ENCODE peak calls at places on chromosomes 6 and 20, in seven cellular contexts. One of them, this sample, is unnamed.

GRCh38 chr20:52539891-52540290 is 348.3 kb upstream of the ZFP64 start:
- DNase-seq in suprapubic skin: no peak
- DNase-seq in body of pancreas: no peak
- DNase-seq in stomach: no peak
- DNase-seq in IMR-90: no peak
- DNase-seq in tibial nerve: no peak
- DNase-seq in transverse colon: peak; percentile 19
- DNase-seq in this sample: no peak

GRCh38 chr6:103855750-103856149 is 1004.0 kb downstream of the HACE1 start:
- DNase-seq in IMR-90: no peak
- DNase-seq in tibial nerve: no peak
- DNase-seq in stomach: no peak
- DNase-seq in body of pancreas: no peak
- DNase-seq in suprapubic skin: no peak
- DNase-seq in transverse colon: no peak
- DNase-seq in this sample: no peak

GRCh38 chr20:6496874-6497273 is 270.6 kb upstream of the BMP2 start:
- DNase-seq in tibial nerve: no peak
- DNase-seq in IMR-90: no peak
- DNase-seq in suprapubic skin: no peak
- DNase-seq in body of pancreas: no peak
- DNase-seq in transverse colon: no peak
- DNase-seq in stomach: no peak
- DNase-seq in this sample: no peak

GRCh38 chr6:79604583-79605037 is 26.5 kb upstream of the SH3BGRL2 start:
- DNase-seq in suprapubic skin: no peak
- DNase-seq in body of pancreas: no peak
- DNase-seq in transverse colon: peak; percentile 45
- DNase-seq in IMR-90: peak; percentile 63
- DNase-seq in tibial nerve: no peak
- DNase-seq in stomach: no peak
- DNase-seq in this sample: no peak

GRCh38 chr6:20370801-20371200 is 30.9 kb upstream of the E2F3 start:
- DNase-seq in tibial nerve: no peak
- DNase-seq in stomach: no peak
- DNase-seq in IMR-90: no peak
- DNase-seq in transverse colon: no peak
- DNase-seq in body of pancreas: no peak
- DNase-seq in suprapubic skin: no peak
- DNase-seq in this sample: no peak

GRCh38 chr6:110055387-110055735 is 77.2 kb downstream of the GPR6 start:
- DNase-seq in stomach: no peak
- DNase-seq in tibial nerve: no peak
- DNase-seq in IMR-90: no peak
- DNase-seq in body of pancreas: no peak
- DNase-seq in transverse colon: no peak
- DNase-seq in suprapubic skin: no peak
- DNase-seq in this sample: no peak

GRCh38 chr20:55086421-55086820 is 611.0 kb downstream of the DOK5 start:
- DNase-seq in tibial nerve: no peak
- DNase-seq in transverse colon: no peak
- DNase-seq in body of pancreas: no peak
- DNase-seq in stomach: no peak
- DNase-seq in IMR-90: no peak
- DNase-seq in suprapubic skin: no peak
- DNase-seq in this sample: no peak

GRCh38 chr6:75620387-75621304 is 19.0 kb downstream of the SENP6 start:
- DNase-seq in IMR-90: no peak
- DNase-seq in tibial nerve: no peak
- DNase-seq in stomach: no peak
- DNase-seq in transverse colon: no peak
- DNase-seq in body of pancreas: no peak
- DNase-seq in suprapubic skin: no peak
- DNase-seq in this sample: no peak

GRCh38 chr6:131861356-131861755 is 53.5 kb downstream of the ENPP1 start:
- DNase-seq in body of pancreas: no peak
- DNase-seq in tibial nerve: no peak
- DNase-seq in transverse colon: no peak
- DNase-seq in stomach: no peak
- DNase-seq in IMR-90: peak; percentile 64
- DNase-seq in suprapubic skin: no peak
- DNase-seq in this sample: no peak

GRCh38 chr6:135796884-135797283 is 54.6 kb upstream of the PDE7B start:
- DNase-seq in suprapubic skin: no peak
- DNase-seq in stomach: no peak
- DNase-seq in IMR-90: peak; percentile 7
- DNase-seq in body of pancreas: no peak
- DNase-seq in tibial nerve: no peak
- DNase-seq in transverse colon: no peak
- DNase-seq in this sample: no peak

GRCh38 chr6:13762648-13763441 is 51.2 kb upstream of the RANBP9 start:
- DNase-seq in body of pancreas: peak; percentile 47
- DNase-seq in stomach: no peak
- DNase-seq in suprapubic skin: peak; percentile 82
- DNase-seq in transverse colon: peak; percentile 42
- DNase-seq in IMR-90: peak; percentile 90
- DNase-seq in tibial nerve: peak; percentile 36
- DNase-seq in this sample: no peak

GRCh38 chr6:353642-354614 is 37.6 kb upstream of the IRF4 start:
- DNase-seq in suprapubic skin: no peak
- DNase-seq in transverse colon: no peak
- DNase-seq in tibial nerve: no peak
- DNase-seq in stomach: peak; percentile 53
- DNase-seq in body of pancreas: no peak
- DNase-seq in IMR-90: no peak
- DNase-seq in this sample: no peak

GRCh38 chr20:44354979-44355502 is 458 bp upstream of the HNF4A start:
- DNase-seq in transverse colon: peak; percentile 81
- DNase-seq in tibial nerve: no peak
- DNase-seq in suprapubic skin: no peak
- DNase-seq in IMR-90: no peak
- DNase-seq in stomach: peak; percentile 60
- DNase-seq in body of pancreas: no peak
- DNase-seq in this sample: no peak

GRCh38 chr6:3813150-3813780 is 35.9 kb upstream of the FAM50B start:
- DNase-seq in suprapubic skin: peak; percentile 82
- DNase-seq in tibial nerve: no peak
- DNase-seq in stomach: peak; percentile 28
- DNase-seq in IMR-90: peak; percentile 56
- DNase-seq in transverse colon: no peak
- DNase-seq in body of pancreas: no peak
- DNase-seq in this sample: peak; percentile 80

GRCh38 chr20:47515843-47516242 is 14.2 kb downstream of the NCOA3 start:
- DNase-seq in stomach: no peak
- DNase-seq in transverse colon: no peak
- DNase-seq in body of pancreas: no peak
- DNase-seq in suprapubic skin: no peak
- DNase-seq in IMR-90: no peak
- DNase-seq in tibial nerve: no peak
- DNase-seq in this sample: no peak

GRCh38 chr20:37042986-37043972 is 52.5 kb downstream of the RBL1 start:
- DNase-seq in stomach: no peak
- DNase-seq in transverse colon: peak; percentile 9
- DNase-seq in body of pancreas: peak; percentile 3
- DNase-seq in IMR-90: no peak
- DNase-seq in tibial nerve: no peak
- DNase-seq in suprapubic skin: no peak
- DNase-seq in this sample: no peak

GRCh38 chr6:55794136-55794812 is 81.1 kb downstream of the BMP5 start:
- DNase-seq in suprapubic skin: no peak
- DNase-seq in body of pancreas: no peak
- DNase-seq in transverse colon: no peak
- DNase-seq in IMR-90: peak; percentile 70
- DNase-seq in tibial nerve: no peak
- DNase-seq in stomach: no peak
- DNase-seq in this sample: no peak

GRCh38 chr6:35477551-35478179 is 9.5 kb downstream of the RPL10A start:
- DNase-seq in stomach: no peak
- DNase-seq in transverse colon: no peak
- DNase-seq in IMR-90: no peak
- DNase-seq in suprapubic skin: no peak
- DNase-seq in tibial nerve: no peak
- DNase-seq in body of pancreas: no peak
- DNase-seq in this sample: no peak

GRCh38 chr6:16854986-16855385 is 93.7 kb upstream of the ATXN1 start:
- DNase-seq in body of pancreas: no peak
- DNase-seq in IMR-90: peak; percentile 10
- DNase-seq in tibial nerve: no peak
- DNase-seq in stomach: no peak
- DNase-seq in transverse colon: no peak
- DNase-seq in suprapubic skin: no peak
- DNase-seq in this sample: no peak

DNA sequence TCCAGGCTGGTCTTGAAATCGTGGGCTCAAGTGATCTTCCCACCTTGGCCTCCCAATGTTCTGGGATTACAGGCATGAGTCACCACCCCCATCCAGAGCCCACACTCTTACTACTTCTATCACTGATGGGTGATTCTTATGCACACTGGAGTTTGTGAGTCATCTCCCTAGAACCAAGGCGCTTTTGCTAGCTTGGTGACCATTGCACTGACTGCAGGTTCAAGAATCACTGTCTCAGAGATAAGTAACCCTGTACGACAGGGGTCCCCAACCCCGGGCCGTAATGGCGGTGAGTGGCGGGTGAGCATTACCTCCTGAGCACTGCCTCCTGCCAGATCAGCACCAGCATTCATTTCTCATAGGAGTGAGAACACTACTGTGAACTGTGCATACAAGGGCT is 118.8 kb downstream of the MAP3K7 start:
- DNase-seq in IMR-90: peak; percentile 60
- DNase-seq in body of pancreas: no peak
- DNase-seq in transverse colon: no peak
- DNase-seq in suprapubic skin: no peak
- DNase-seq in stomach: no peak
- DNase-seq in tibial nerve: no peak
- DNase-seq in this sample: no peak
- TF ChIP-seq POLR2A in IMR-90: no peak
- TF ChIP-seq POLR2A in body of pancreas: no peak
- TF ChIP-seq POLR2A in transverse colon: no peak
- TF ChIP-seq POLR2A in suprapubic skin: no peak
- TF ChIP-seq POLR2A in stomach: no peak
- TF ChIP-seq POLR2A in tibial nerve: no peak
- TF ChIP-seq POLR2A in this sample: no peak

GRCh38 chr6:28489366-28490190 is 26.0 kb downstream of the GPX6 start:
- DNase-seq in body of pancreas: peak; percentile 9
- DNase-seq in IMR-90: peak; percentile 74
- DNase-seq in transverse colon: peak; percentile 41
- DNase-seq in suprapubic skin: peak; percentile 68
- DNase-seq in stomach: peak; percentile 28
- DNase-seq in tibial nerve: peak; percentile 18
- DNase-seq in this sample: no peak
- H3K27ac ChIP-seq in body of pancreas: no peak overlapping the region
- H3K27ac ChIP-seq in IMR-90: no peak overlapping the region
- H3K27ac ChIP-seq in transverse colon: no peak overlapping the region
- H3K27ac ChIP-seq in suprapubic skin: no peak overlapping the region
- H3K27ac ChIP-seq in stomach: no peak overlapping the region
- H3K27ac ChIP-seq in tibial nerve: peak overlapping the region; percentile 26
- H3K27ac ChIP-seq in this sample: peak overlapping the region; percentile 34

DNA sequence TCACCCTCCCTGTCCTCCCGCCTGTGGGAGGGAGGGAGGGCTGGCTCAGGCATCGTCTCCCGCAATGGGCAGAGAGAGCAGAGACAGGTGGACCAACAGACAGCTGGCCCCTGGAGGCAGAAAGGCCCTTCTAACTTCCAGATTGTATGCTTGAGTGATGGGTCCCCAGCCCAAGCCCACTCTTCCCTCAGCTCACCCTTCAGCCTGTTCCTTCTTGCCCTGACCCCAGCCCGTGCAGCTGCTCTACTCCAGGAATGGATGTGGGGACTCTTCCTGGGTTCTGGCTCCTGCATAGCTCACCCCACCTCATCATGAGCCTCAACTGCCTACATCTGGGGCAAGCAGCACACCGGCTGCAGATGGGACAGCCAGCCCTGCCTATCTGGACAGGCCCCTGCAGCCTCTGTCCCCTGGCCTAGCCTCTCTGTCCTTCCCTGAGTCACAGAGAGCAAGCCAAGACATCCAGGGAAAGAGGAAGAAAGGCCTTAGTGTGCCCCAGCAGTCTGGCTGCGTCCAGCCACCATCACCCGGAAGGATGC is 11.5 kb upstream of the SLC22A7 start:
- DNase-seq in IMR-90: no peak
- DNase-seq in suprapubic skin: no peak
- DNase-seq in stomach: no peak
- DNase-seq in tibial nerve: no peak
- DNase-seq in body of pancreas: no peak
- DNase-seq in transverse colon: no peak
- DNase-seq in this sample: no peak
- H3K27me3 ChIP-seq in IMR-90: peaks cover 40% of the 10 kb centered on the region
- H3K27me3 ChIP-seq in suprapubic skin: peaks cover 47% of the 10 kb centered on the region
- H3K27me3 ChIP-seq in stomach: peaks cover 6% of the 10 kb centered on the region
- H3K27me3 ChIP-seq in tibial nerve: no peaks in the 10 kb centered on the region
- H3K27me3 ChIP-seq in body of pancreas: no peaks in the 10 kb centered on the region
- H3K27me3 ChIP-seq in transverse colon: peaks cover 13% of the 10 kb centered on the region
- H3K27me3 ChIP-seq in this sample: no peaks in the 10 kb centered on the region

GRCh38 chr6:73653571-73654424 is at the start of gene SLC17A5:
- DNase-seq in transverse colon: peak; percentile 97
- DNase-seq in tibial nerve: peak; percentile 94
- DNase-seq in body of pancreas: peak; percentile 96
- DNase-seq in stomach: peak; percentile 96
- DNase-seq in suprapubic skin: peak; percentile 95
- DNase-seq in IMR-90: peak; percentile 92
- DNase-seq in this sample: peak; percentile 92
- TF ChIP-seq POLR2A in transverse colon: peak; percentile 86
- TF ChIP-seq POLR2A in tibial nerve: peak; percentile 70
- TF ChIP-seq POLR2A in body of pancreas: peak; percentile 85
- TF ChIP-seq POLR2A in stomach: no peak
- TF ChIP-seq POLR2A in suprapubic skin: no peak
- TF ChIP-seq POLR2A in IMR-90: peak; percentile 83
- TF ChIP-seq POLR2A in this sample: peak; percentile 85